ENCODE peak calls at places on chromosomes 13 and 19, in eight cellular contexts. One of them, this sample, is unnamed. For H3K4me1, the result is how much of the 10 kb centered on the place peaks cover.

GRCh38 chr19:48872884-48873475 is 759 bp downstream of the PPP1R15A start:
- DNase-seq in lower lobe of right lung: peak
- DNase-seq in ovary: peak
- DNase-seq in breast epithelium: peak
- DNase-seq in heart right ventricle: peak
- DNase-seq in prostate gland: peak
- DNase-seq in cardiac muscle cell: peak
- DNase-seq in thyroid gland: peak
- DNase-seq in this sample: peak

GRCh38 chr19:1859319-1859718 is 4.1 kb downstream of the KLF16 start:
- DNase-seq in lower lobe of right lung: no peak
- DNase-seq in ovary: no peak
- DNase-seq in breast epithelium: no peak
- DNase-seq in heart right ventricle: no peak
- DNase-seq in prostate gland: no peak
- DNase-seq in cardiac muscle cell: no peak
- DNase-seq in thyroid gland: no peak
- DNase-seq in this sample: no peak

GRCh38 chr13:27977476-27978300 is 8.6 kb upstream of the CDX2 start:
- DNase-seq in lower lobe of right lung: no peak
- DNase-seq in ovary: no peak
- DNase-seq in breast epithelium: no peak
- DNase-seq in heart right ventricle: no peak
- DNase-seq in prostate gland: no peak
- DNase-seq in cardiac muscle cell: no peak
- DNase-seq in thyroid gland: no peak
- DNase-seq in this sample: peak

GRCh38 chr19:1407662-1408299 is 395 bp downstream of the DAZAP1 start:
- DNase-seq in lower lobe of right lung: peak
- DNase-seq in ovary: peak
- DNase-seq in breast epithelium: no peak
- DNase-seq in heart right ventricle: peak
- DNase-seq in prostate gland: no peak
- DNase-seq in cardiac muscle cell: no peak
- DNase-seq in thyroid gland: no peak
- DNase-seq in this sample: peak

GRCh38 chr13:29125934-29126424 is 305.8 kb downstream of the MTUS2 start:
- DNase-seq in lower lobe of right lung: no peak
- DNase-seq in ovary: no peak
- DNase-seq in breast epithelium: no peak
- DNase-seq in heart right ventricle: no peak
- DNase-seq in prostate gland: no peak
- DNase-seq in cardiac muscle cell: no peak
- DNase-seq in thyroid gland: no peak
- DNase-seq in this sample: no peak

GRCh38 chr19:16325161-16325527 is 518 bp downstream of the KLF2 start:
- DNase-seq in lower lobe of right lung: peak
- DNase-seq in ovary: no peak
- DNase-seq in breast epithelium: no peak
- DNase-seq in heart right ventricle: peak
- DNase-seq in prostate gland: no peak
- DNase-seq in cardiac muscle cell: no peak
- DNase-seq in thyroid gland: no peak
- DNase-seq in this sample: peak

GRCh38 chr13:41516166-41516565 is 58.8 kb downstream of the RGCC start:
- DNase-seq in lower lobe of right lung: no peak
- DNase-seq in ovary: no peak
- DNase-seq in breast epithelium: no peak
- DNase-seq in heart right ventricle: no peak
- DNase-seq in prostate gland: no peak
- DNase-seq in cardiac muscle cell: no peak
- DNase-seq in thyroid gland: no peak
- DNase-seq in this sample: no peak

GRCh38 chr13:72643339-72643989 is 84.0 kb downstream of the MZT1 start:
- DNase-seq in lower lobe of right lung: peak
- DNase-seq in ovary: no peak
- DNase-seq in breast epithelium: no peak
- DNase-seq in heart right ventricle: no peak
- DNase-seq in prostate gland: no peak
- DNase-seq in cardiac muscle cell: peak
- DNase-seq in thyroid gland: peak
- DNase-seq in this sample: no peak

GRCh38 chr13:33263484-33263883 is 22.1 kb downstream of the STARD13 start:
- DNase-seq in lower lobe of right lung: no peak
- DNase-seq in ovary: no peak
- DNase-seq in breast epithelium: no peak
- DNase-seq in heart right ventricle: no peak
- DNase-seq in prostate gland: no peak
- DNase-seq in cardiac muscle cell: no peak
- DNase-seq in thyroid gland: no peak
- DNase-seq in this sample: no peak

GRCh38 chr13:51822106-51822840 is 18.3 kb upstream of the DHRS12 start:
- DNase-seq in lower lobe of right lung: no peak
- DNase-seq in ovary: no peak
- DNase-seq in breast epithelium: no peak
- DNase-seq in heart right ventricle: no peak
- DNase-seq in prostate gland: no peak
- DNase-seq in cardiac muscle cell: no peak
- DNase-seq in thyroid gland: no peak
- DNase-seq in this sample: no peak

GRCh38 chr13:92365904-92366303 is 860.7 kb upstream of the GPC6 start:
- DNase-seq in lower lobe of right lung: no peak
- DNase-seq in ovary: no peak
- DNase-seq in breast epithelium: no peak
- DNase-seq in heart right ventricle: no peak
- DNase-seq in prostate gland: no peak
- DNase-seq in cardiac muscle cell: peak
- DNase-seq in thyroid gland: no peak
- DNase-seq in this sample: no peak

GRCh38 chr19:42109896-42110295 is 22.4 kb downstream of the POU2F2 start:
- DNase-seq in lower lobe of right lung: no peak
- DNase-seq in ovary: no peak
- DNase-seq in breast epithelium: no peak
- DNase-seq in heart right ventricle: no peak
- DNase-seq in prostate gland: no peak
- DNase-seq in cardiac muscle cell: no peak
- DNase-seq in thyroid gland: no peak
- DNase-seq in this sample: no peak
- H3K4me1 ChIP-seq in lower lobe of right lung: under half
- H3K4me1 ChIP-seq in ovary: under half
- H3K4me1 ChIP-seq in breast epithelium: under half
- H3K4me1 ChIP-seq in heart right ventricle: under half
- H3K4me1 ChIP-seq in prostate gland: under half
- H3K4me1 ChIP-seq in cardiac muscle cell: under half
- H3K4me1 ChIP-seq in thyroid gland: under half
- H3K4me1 ChIP-seq in this sample: under half

GRCh38 chr13:113033498-113033897 is 64.5 kb downstream of the MCF2L start:
- DNase-seq in lower lobe of right lung: no peak
- DNase-seq in ovary: no peak
- DNase-seq in breast epithelium: no peak
- DNase-seq in heart right ventricle: peak
- DNase-seq in prostate gland: no peak
- DNase-seq in cardiac muscle cell: peak
- DNase-seq in thyroid gland: no peak
- DNase-seq in this sample: no peak

GRCh38 chr13:113033054-113033453 is 64.0 kb downstream of the MCF2L start:
- DNase-seq in lower lobe of right lung: no peak
- DNase-seq in ovary: no peak
- DNase-seq in breast epithelium: no peak
- DNase-seq in heart right ventricle: no peak
- DNase-seq in prostate gland: no peak
- DNase-seq in cardiac muscle cell: no peak
- DNase-seq in thyroid gland: no peak
- DNase-seq in this sample: no peak

GRCh38 chr13:113036401-113036800 is 67.4 kb downstream of the MCF2L start:
- DNase-seq in lower lobe of right lung: no peak
- DNase-seq in ovary: no peak
- DNase-seq in breast epithelium: no peak
- DNase-seq in heart right ventricle: peak
- DNase-seq in prostate gland: no peak
- DNase-seq in cardiac muscle cell: no peak
- DNase-seq in thyroid gland: no peak
- DNase-seq in this sample: no peak

GRCh38 chr13:113034451-113035208 is 65.6 kb downstream of the MCF2L start:
- DNase-seq in lower lobe of right lung: no peak
- DNase-seq in ovary: peak
- DNase-seq in breast epithelium: no peak
- DNase-seq in heart right ventricle: peak
- DNase-seq in prostate gland: peak
- DNase-seq in cardiac muscle cell: peak
- DNase-seq in thyroid gland: peak
- DNase-seq in this sample: no peak

DNA sequence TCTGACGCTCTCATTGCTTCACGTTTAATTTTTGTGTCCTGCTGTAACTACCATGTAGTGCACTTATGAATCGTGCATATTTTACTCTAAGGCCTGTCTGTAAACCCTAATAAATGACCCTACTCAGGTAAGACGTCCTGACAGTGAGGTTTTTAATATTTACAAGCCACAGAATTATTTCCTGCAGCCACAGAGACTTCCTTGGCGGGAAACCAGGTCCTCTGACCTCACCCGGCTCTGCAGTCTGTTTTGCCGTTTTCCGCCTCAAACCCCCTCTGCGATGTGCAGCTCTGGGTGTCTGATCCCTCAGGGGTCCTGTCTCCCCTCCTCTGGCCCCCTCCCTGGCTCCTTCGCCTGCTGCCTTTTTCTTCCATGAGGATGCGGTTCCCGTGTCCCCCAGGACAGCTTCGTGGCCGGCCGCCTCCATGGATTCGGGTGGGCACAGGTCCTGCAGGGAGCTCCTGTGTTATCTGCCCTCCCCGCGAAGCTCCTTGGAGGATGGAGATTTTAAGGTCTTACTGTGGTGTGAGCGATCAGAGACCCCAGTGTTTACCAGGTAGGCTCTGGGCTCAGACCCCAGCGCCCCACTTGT is 66.3 kb downstream of the MCF2L start:
- DNase-seq in lower lobe of right lung: no peak
- DNase-seq in ovary: no peak
- DNase-seq in breast epithelium: no peak
- DNase-seq in heart right ventricle: peak
- DNase-seq in prostate gland: no peak
- DNase-seq in cardiac muscle cell: no peak
- DNase-seq in thyroid gland: no peak
- DNase-seq in this sample: no peak
- TF ChIP-seq CTCF in lower lobe of right lung: no peak
- TF ChIP-seq CTCF in ovary: no peak
- TF ChIP-seq CTCF in breast epithelium: no peak
- TF ChIP-seq CTCF in heart right ventricle: no peak
- TF ChIP-seq CTCF in prostate gland: no peak
- TF ChIP-seq CTCF in cardiac muscle cell: no peak
- TF ChIP-seq CTCF in thyroid gland: no peak
- TF ChIP-seq CTCF in this sample: no peak

DNA sequence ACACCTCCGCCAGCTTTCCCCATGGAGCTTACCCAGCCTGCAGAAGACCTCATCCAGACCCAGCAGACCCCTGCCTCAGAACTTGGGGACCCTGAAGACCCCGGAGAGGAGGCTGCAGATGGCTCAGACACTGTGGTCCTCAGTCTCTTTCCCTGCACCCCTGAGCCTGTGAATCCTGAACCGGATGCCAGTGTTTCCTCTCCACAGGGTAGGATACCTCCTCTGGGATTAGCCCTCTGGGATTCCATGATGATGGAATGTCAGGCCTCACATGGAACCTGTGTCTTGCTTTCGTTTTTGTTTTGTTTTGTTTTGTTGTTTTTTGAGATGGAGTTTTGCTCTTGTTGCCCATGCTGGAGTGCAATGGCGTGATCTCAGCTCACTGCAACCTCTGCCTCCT is 1.9 kb downstream of the RFXANK start:
- DNase-seq in lower lobe of right lung: no peak
- DNase-seq in ovary: no peak
- DNase-seq in breast epithelium: no peak
- DNase-seq in heart right ventricle: no peak
- DNase-seq in prostate gland: no peak
- DNase-seq in cardiac muscle cell: no peak
- DNase-seq in thyroid gland: no peak
- DNase-seq in this sample: no peak
- H3K4me3 ChIP-seq in lower lobe of right lung: peak
- H3K4me3 ChIP-seq in ovary: no peak
- H3K4me3 ChIP-seq in breast epithelium: peak
- H3K4me3 ChIP-seq in heart right ventricle: peak
- H3K4me3 ChIP-seq in prostate gland: no peak
- H3K4me3 ChIP-seq in cardiac muscle cell: no peak
- H3K4me3 ChIP-seq in thyroid gland: peak
- H3K4me3 ChIP-seq in this sample: peak

DNA sequence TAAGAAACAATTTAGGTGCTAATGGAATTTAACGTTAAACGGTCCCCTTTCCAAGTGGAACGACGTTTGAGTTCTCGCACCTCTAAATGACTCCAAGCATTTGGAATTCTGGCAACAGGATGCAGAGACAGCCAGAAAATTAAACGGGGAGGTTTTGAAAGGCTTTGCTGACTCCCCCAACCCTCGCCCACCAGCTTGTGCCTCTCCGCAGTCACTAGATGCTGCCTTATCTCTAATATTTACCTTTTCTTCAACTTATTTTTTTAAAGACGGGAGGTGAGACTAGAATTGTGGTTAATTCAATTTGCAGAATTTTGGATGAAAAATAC is 2.5 kb downstream of the ZIC2 start:
- DNase-seq in lower lobe of right lung: no peak
- DNase-seq in ovary: no peak
- DNase-seq in breast epithelium: no peak
- DNase-seq in heart right ventricle: no peak
- DNase-seq in prostate gland: no peak
- DNase-seq in cardiac muscle cell: no peak
- DNase-seq in thyroid gland: no peak
- DNase-seq in this sample: no peak
- H3K4me1 ChIP-seq in lower lobe of right lung: under half
- H3K4me1 ChIP-seq in ovary: under half
- H3K4me1 ChIP-seq in breast epithelium: under half
- H3K4me1 ChIP-seq in heart right ventricle: under half
- H3K4me1 ChIP-seq in prostate gland: under half
- H3K4me1 ChIP-seq in cardiac muscle cell: under half
- H3K4me1 ChIP-seq in thyroid gland: under half
- H3K4me1 ChIP-seq in this sample: under half

DNA sequence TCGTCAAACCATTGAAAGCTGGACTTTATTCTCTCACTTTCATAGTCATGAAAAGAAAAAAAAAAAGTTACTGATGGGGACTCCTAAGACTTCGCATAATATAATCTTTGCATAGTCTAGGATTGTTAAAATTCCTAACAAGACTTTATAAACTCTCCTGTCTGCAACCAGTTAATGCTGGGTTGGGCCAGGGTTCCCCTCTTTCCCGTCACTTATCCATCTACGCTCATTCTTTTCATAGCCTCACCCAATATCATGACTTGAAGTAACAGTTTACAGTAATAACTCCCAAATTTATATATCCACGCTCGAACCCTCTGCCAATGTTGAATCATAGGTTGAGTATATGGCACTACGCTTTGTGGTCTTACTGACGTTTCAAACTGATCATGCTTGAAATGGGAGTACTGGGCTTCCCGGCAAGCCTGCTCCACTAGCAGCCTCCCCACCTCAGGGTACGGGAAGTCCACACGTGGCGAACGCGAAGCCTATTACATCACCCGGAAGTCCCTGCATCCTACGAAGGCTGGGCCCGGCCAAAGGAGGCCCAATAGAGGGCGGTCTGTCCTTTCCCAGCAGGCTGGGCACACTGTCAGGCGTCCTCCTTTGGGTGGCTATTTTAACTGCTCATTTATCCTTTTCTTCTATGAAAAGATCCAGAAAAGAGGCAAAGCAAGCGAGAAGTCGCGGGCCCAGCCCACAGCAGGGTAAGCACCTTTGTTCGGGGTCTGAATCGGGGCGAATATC is 694 bp upstream of the ZNF460 start:
- DNase-seq in lower lobe of right lung: peak
- DNase-seq in ovary: peak
- DNase-seq in breast epithelium: peak
- DNase-seq in heart right ventricle: peak
- DNase-seq in prostate gland: peak
- DNase-seq in cardiac muscle cell: peak
- DNase-seq in thyroid gland: peak
- DNase-seq in this sample: peak
- TF ChIP-seq CTCF in lower lobe of right lung: peak
- TF ChIP-seq CTCF in ovary: peak
- TF ChIP-seq CTCF in breast epithelium: no peak
- TF ChIP-seq CTCF in heart right ventricle: peak
- TF ChIP-seq CTCF in prostate gland: no peak
- TF ChIP-seq CTCF in cardiac muscle cell: peak
- TF ChIP-seq CTCF in thyroid gland: no peak
- TF ChIP-seq CTCF in this sample: peak